ENCODE peak calls at places on chromosomes 6 and 20, in eight cellular contexts. L is GM20000, M is thoracic aorta, U is cerebellum, K is heart left ventricle, H is dorsolateral prefrontal cortex, Z is naive B cell, O is AG08395. C is an unnamed sample.

GRCh38 chr20:7656662-7657061 is 283.6 kb downstream of the HAO1 start:
- DNase-seq in L (no peak), M (no peak), U (no peak), K (no peak), H (no peak), Z (no peak), O (no peak), C (no peak)

GRCh38 chr20:57660510-57661199 is 40.4 kb upstream of the ZBP1 start:
- DNase-seq in L (no peak), M (peak; percentile 1), U (no peak), K (peak; percentile 1), H (peak; percentile 11), Z (no peak), O (no peak), C (no peak)

GRCh38 chr20:3934628-3935027 is 45.4 kb downstream of the PANK2 start:
- DNase-seq in L (no peak), M (no peak), U (no peak), K (peak; percentile 49), H (no peak), Z (no peak), O (no peak), C (no peak)

GRCh38 chr6:166879594-166879993 is 76.8 kb downstream of the RNASET2 start:
- DNase-seq in L (no peak), M (no peak), U (no peak), K (no peak), H (no peak), Z (no peak), O (no peak), C (no peak)

GRCh38 chr6:150687508-150687907 is 87.8 kb downstream of the PLEKHG1 start:
- DNase-seq in L (no peak), M (no peak), U (no peak), K (peak; percentile 60), H (no peak), Z (no peak), O (no peak), C (peak; percentile 87)

GRCh38 chr6:1418471-1419191 is 29.3 kb downstream of the FOXF2 start:
- DNase-seq in L (no peak), M (no peak), U (no peak), K (no peak), H (no peak), Z (no peak), O (no peak), C (no peak)

GRCh38 chr6:38799529-38800184 is 84.5 kb downstream of the DNAH8 start:
- DNase-seq in L (no peak), M (no peak), U (no peak), K (no peak), H (no peak), Z (no peak), O (no peak), C (no peak)

GRCh38 chr6:83086751-83087150 is 19.3 kb downstream of the DOP1A start:
- DNase-seq in L (peak; percentile 56), M (no peak), U (no peak), K (no peak), H (no peak), Z (no peak), O (no peak), C (no peak)

GRCh38 chr20:53926428-53927028 is 143.9 kb downstream of the BCAS1 start:
- DNase-seq in L (peak; percentile 46), M (no peak), U (no peak), K (no peak), H (no peak), Z (peak; percentile 72), O (peak; percentile 77), C (no peak)

GRCh38 chr20:32626407-32626806 is 41.3 kb upstream of the NOL4L start:
- DNase-seq in L (no peak), M (no peak), U (no peak), K (no peak), H (no peak), Z (no peak), O (no peak), C (no peak)

GRCh38 chr6:106870069-106870468 is 104.5 kb downstream of the CD24 start:
- DNase-seq in L (no peak), M (no peak), U (no peak), K (no peak), H (no peak), Z (no peak), O (peak; percentile 87), C (no peak)